ENCODE peak calls at places on chromosomes 13 and 19, in five cellular contexts. I, B, J, R and V are unnamed samples.

GRCh38 chr13:20808874-20809273 is 35.1 kb upstream of the EEF1AKMT1 start:
- DNase-seq in I (no peak), R (no peak), J (no peak), B (no peak), V (no peak)

GRCh38 chr19:5392476-5392875 is 51.9 kb upstream of the PTPRS start:
- DNase-seq in J (no peak), B (no peak), R (no peak), I (no peak), V (no peak)

GRCh38 chr13:102598061-102598460 is 1.3 kb downstream of the TPP2 start:
- DNase-seq in B (no peak), R (no peak), J (no peak), I (no peak), V (peak; percentile 12)

GRCh38 chr13:112435973-112436372 is 59.8 kb downstream of the SPACA7 start:
- DNase-seq in R (no peak), B (no peak), I (no peak), J (no peak), V (no peak)

GRCh38 chr13:36910545-36910944 is 9.5 kb downstream of the SMAD9 start:
- DNase-seq in I (no peak), J (no peak), B (no peak), R (no peak), V (no peak)

GRCh38 chr19:47540748-47541147 is 25.9 kb upstream of the NAPA start:
- DNase-seq in I (peak; percentile 37), J (no peak), R (no peak), B (no peak), V (no peak)

GRCh38 chr19:9037415-9038062 is 27.3 kb upstream of the MUC16 start:
- DNase-seq in B (no peak), I (no peak), J (no peak), R (no peak), V (no peak)

GRCh38 chr19:15072930-15073647 is 8.9 kb upstream of the OR1I1 start:
- DNase-seq in B (no peak), I (no peak), J (no peak), R (no peak), V (no peak)

GRCh38 chr19:7986321-7987083 is 18.9 kb downstream of the ELAVL1 start:
- DNase-seq in J (no peak), R (no peak), B (no peak), I (no peak), V (no peak)

GRCh38 chr19:33175886-33176669 is 18.1 kb upstream of the LRP3 start:
- DNase-seq in R (no peak), J (peak; percentile 43), B (peak; percentile 30), I (no peak), V (no peak)

GRCh38 chr19:4719499-4719866 is 4.2 kb downstream of the DPP9 start:
- DNase-seq in R (no peak), B (no peak), I (no peak), J (no peak), V (no peak)

GRCh38 chr19:9406798-9407352 is 28.5 kb downstream of the ZNF266 start:
- DNase-seq in B (peak; percentile 58), J (peak; percentile 60), R (no peak), I (peak; percentile 74), V (peak; percentile 60)

GRCh38 chr13:92769064-92769463 is 457.5 kb upstream of the GPC6 start:
- DNase-seq in R (no peak), I (no peak), J (no peak), B (no peak), V (no peak)

GRCh38 chr19:21328402-21328801 is 808 bp downstream of the ZNF708 start:
- DNase-seq in R (no peak), I (no peak), B (no peak), J (no peak), V (no peak)

GRCh38 chr19:38378866-38379265 is 4.5 kb downstream of the PSMD8 start:
- DNase-seq in R (no peak), I (no peak), J (no peak), B (no peak), V (no peak)

GRCh38 chr19:12230751-12231733 is 63.6 kb downstream of the ZNF44 start:
- DNase-seq in B (no peak), I (no peak), R (no peak), J (no peak), V (no peak)

GRCh38 chr13:41231786-41232185 is 31.6 kb downstream of the MTRF1 start:
- DNase-seq in J (peak; percentile 80), I (peak; percentile 71), B (no peak), R (no peak), V (peak; percentile 80)

GRCh38 chr13:22883961-22884360 is 296.8 kb upstream of the SGCG start:
- DNase-seq in B (no peak), I (no peak), R (no peak), J (no peak), V (no peak)

GRCh38 chr13:72970956-72971355 is 87.8 kb upstream of the KLF5 start:
- DNase-seq in R (no peak), J (no peak), B (no peak), I (no peak), V (peak; percentile 57)

GRCh38 chr13:95023405-95023804 is 277.8 kb downstream of the ABCC4 start:
- DNase-seq in I (no peak), J (no peak), R (no peak), B (no peak), V (no peak)

GRCh38 chr13:44350775-44351504 is 22.7 kb upstream of the SERP2 start:
- DNase-seq in I (no peak), J (no peak), B (no peak), R (no peak), V (no peak)

GRCh38 chr13:70544706-70545105 is 436.5 kb upstream of the KLHL1 start:
- DNase-seq in B (no peak), I (no peak), R (no peak), J (no peak), V (no peak)

GRCh38 chr19:32172761-32173160 is 172.6 kb upstream of the ZNF507 start:
- DNase-seq in R (no peak), I (no peak), B (no peak), J (no peak), V (no peak)

GRCh38 chr19:6003976-6004375 is 26.0 kb upstream of the RANBP3 start:
- DNase-seq in R (no peak), B (no peak), J (no peak), I (no peak), V (no peak)

GRCh38 chr19:49422407-49423277 is 599 bp downstream of the PTH2 start:
- DNase-seq in B (peak; percentile 51), R (no peak), J (peak; percentile 60), I (no peak), V (no peak)

GRCh38 chr19:48750771-48751504 is 1.5 kb downstream of the FUT1 start:
- DNase-seq in I (no peak), B (no peak), J (no peak), R (no peak), V (no peak)

GRCh38 chr19:47623151-47623920 is 14.4 kb downstream of the BICRA start:
- DNase-seq in B (no peak), R (no peak), J (no peak), I (no peak), V (peak; percentile 79)

GRCh38 chr19:46731007-46731501 is 14.1 kb upstream of the PRKD2 start:
- DNase-seq in I (peak; percentile 71), B (no peak), J (no peak), R (no peak), V (no peak)

GRCh38 chr19:2546128-2547032 is 70.5 kb downstream of the GADD45B start:
- DNase-seq in I (peak; percentile 94), R (peak; percentile 85), B (no peak), J (peak; percentile 67), V (peak; percentile 40)

GRCh38 chr13:113317031-113317430 is 20.0 kb downstream of the LAMP1 start:
- DNase-seq in R (no peak), I (no peak), J (no peak), B (no peak), V (no peak)

GRCh38 chr13:24196593-24197197 is 36.2 kb downstream of the SPATA13 start:
- DNase-seq in J (no peak), R (no peak), B (no peak), I (no peak), V (no peak)

GRCh38 chr19:10104665-10105221 is 1.4 kb upstream of the PPAN start:
- DNase-seq in J (no peak), I (no peak), R (no peak), B (peak; percentile 89), V (peak; percentile 76)

GRCh38 chr19:14381689-14382474 is 638 bp downstream of the ADGRE5 start:
- DNase-seq in I (no peak), B (peak; percentile 89), R (peak; percentile 76), J (peak; percentile 72), V (peak; percentile 88)

GRCh38 chr13:74062933-74063332 is 71.3 kb downstream of the KLF12 start:
- DNase-seq in J (no peak), B (peak; percentile 30), I (no peak), R (peak; percentile 27), V (no peak)
- H3K4me1 ChIP-seq in J (no peaks in the 10 kb centered on the region), B (peaks cover 55% of the 10 kb centered on the region), I (peaks cover 12% of the 10 kb centered on the region), R (peaks cover 79% of the 10 kb centered on the region), V (peaks cover 3% of the 10 kb centered on the region)

DNA sequence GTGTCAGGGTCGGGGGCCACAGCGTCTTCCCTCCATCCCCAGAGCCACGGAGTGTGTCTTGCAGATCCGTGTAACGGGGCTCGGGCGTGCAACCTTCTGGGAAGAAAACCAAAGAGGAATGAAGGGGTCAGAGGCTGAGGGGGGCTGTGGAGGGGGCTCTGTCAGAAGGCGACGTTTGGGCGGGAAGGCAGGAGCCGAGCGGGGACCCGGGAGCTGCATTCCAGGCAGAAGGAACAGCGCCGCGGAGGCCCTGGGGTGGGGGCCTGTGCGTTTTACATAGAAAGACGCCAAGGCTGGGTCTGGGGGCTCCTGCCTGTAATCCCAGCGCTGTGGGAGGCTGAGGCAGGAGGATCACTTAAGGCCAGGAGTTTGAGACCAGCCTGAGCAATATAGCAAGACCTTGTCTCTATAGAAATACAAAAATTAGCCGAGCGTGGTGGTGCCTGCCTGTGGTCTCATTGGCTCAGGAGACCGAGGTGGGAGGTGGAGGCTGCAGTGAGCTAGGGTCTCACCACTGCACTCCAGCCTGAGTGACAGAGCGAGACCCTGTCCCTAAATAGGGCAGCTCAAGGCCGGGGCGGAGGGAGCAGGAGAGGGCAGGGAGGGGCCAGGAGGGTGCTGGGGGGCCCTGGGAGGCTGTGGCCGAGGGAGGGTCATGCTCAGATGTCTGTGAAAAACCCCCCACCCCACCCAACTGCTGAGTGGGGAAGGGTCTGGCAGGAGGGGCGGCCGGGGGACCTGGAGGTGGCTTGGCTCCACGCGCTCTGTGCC is 27.9 kb downstream of the ARID3A start:
- DNase-seq in B (no peak), R (no peak), I (no peak), J (no peak), V (no peak)
- H3K4me1 ChIP-seq in B (peaks cover 18% of the 10 kb centered on the region), R (no peaks in the 10 kb centered on the region), I (peaks cover 11% of the 10 kb centered on the region), J (peaks cover 28% of the 10 kb centered on the region), V (peaks cover 11% of the 10 kb centered on the region)

DNA sequence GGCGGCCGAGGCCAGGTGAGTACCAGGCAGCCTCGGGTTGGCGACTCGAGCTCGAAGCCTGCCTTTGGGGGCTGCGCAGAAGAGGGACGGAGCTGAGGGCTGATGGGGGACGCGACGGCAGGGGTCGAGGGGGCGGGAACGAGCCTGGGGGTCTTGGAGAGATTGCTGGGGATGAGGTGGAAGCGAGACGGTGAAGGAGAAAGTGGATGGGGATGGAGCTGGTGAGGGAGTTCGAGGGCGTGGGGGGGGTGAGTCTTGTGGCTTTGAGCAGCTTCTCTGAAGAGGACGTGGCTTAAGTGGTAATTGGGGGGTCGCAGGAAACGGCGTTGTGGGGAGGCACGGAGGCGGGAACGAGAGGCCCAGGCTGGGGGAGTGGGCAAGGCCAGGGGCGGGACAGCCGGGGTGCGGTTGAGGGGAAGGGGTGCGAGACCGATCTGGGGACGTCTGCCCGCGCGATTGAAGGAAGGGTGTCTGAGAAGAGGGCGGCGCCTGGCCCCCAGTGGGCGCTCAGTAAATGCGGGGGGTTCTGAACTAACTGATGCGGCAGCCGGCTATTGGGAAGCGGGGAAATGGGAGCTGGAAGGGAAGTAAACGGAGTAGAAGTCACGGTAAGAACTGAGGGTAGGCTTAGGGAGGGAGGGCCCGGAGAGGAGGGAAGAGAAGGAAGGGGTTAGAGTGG is 422 bp downstream of the MYO9B start:
- DNase-seq in R (no peak), B (peak; percentile 68), J (peak; percentile 74), I (peak; percentile 78), V (peak; percentile 49)
- H3K4me1 ChIP-seq in R (peaks cover 47% of the 10 kb centered on the region), B (peaks cover 54% of the 10 kb centered on the region), J (peaks cover 19% of the 10 kb centered on the region), I (peaks cover 52% of the 10 kb centered on the region), V (peaks cover 9% of the 10 kb centered on the region)

GRCh38 chr19:42078058-42078457 is 2.1 kb downstream of the ZNF574 start:
- DNase-seq in I (no peak), B (no peak), R (no peak), J (no peak), V (no peak)
- H3K4me1 ChIP-seq in I (peaks cover 9% of the 10 kb centered on the region), B (peaks cover 21% of the 10 kb centered on the region), R (peaks cover 25% of the 10 kb centered on the region), J (peaks cover 39% of the 10 kb centered on the region), V (peaks cover 2% of the 10 kb centered on the region)